ENCODE peak calls at places on chromosomes 6 and 20, in ten cellular contexts. One of them, this sample, is unnamed. For H3K4me1, the result is how much of the 10 kb centered on the place peaks cover.

GRCh38 chr6:99013145-99013544 is 65.4 kb upstream of the FBXL4 start:
- DNase-seq in OCI-LY7: no peak
- DNase-seq in cardiac muscle cell: no peak
- DNase-seq in SJSA1: no peak
- DNase-seq in fibroblast of lung: peak
- DNase-seq in CD8-positive, alpha-beta memory T cell: no peak
- DNase-seq in psoas muscle: no peak
- DNase-seq in heart left ventricle: no peak
- DNase-seq in IMR-90: peak
- DNase-seq in Panc1: no peak
- DNase-seq in this sample: no peak

GRCh38 chr20:48667481-48667880 is 160.3 kb downstream of the PREX1 start:
- DNase-seq in OCI-LY7: no peak
- DNase-seq in cardiac muscle cell: no peak
- DNase-seq in SJSA1: no peak
- DNase-seq in fibroblast of lung: no peak
- DNase-seq in CD8-positive, alpha-beta memory T cell: no peak
- DNase-seq in psoas muscle: no peak
- DNase-seq in heart left ventricle: no peak
- DNase-seq in IMR-90: no peak
- DNase-seq in Panc1: no peak
- DNase-seq in this sample: peak

GRCh38 chr20:40683221-40683893 is 5.7 kb downstream of the MAFB start:
- DNase-seq in OCI-LY7: no peak
- DNase-seq in cardiac muscle cell: peak
- DNase-seq in SJSA1: no peak
- DNase-seq in fibroblast of lung: peak
- DNase-seq in CD8-positive, alpha-beta memory T cell: no peak
- DNase-seq in psoas muscle: peak
- DNase-seq in heart left ventricle: peak
- DNase-seq in IMR-90: no peak
- DNase-seq in Panc1: no peak
- DNase-seq in this sample: no peak

GRCh38 chr6:68638225-68638900 is 3.3 kb downstream of the ADGRB3 start:
- DNase-seq in OCI-LY7: peak
- DNase-seq in cardiac muscle cell: peak
- DNase-seq in SJSA1: no peak
- DNase-seq in fibroblast of lung: peak
- DNase-seq in CD8-positive, alpha-beta memory T cell: no peak
- DNase-seq in psoas muscle: no peak
- DNase-seq in heart left ventricle: no peak
- DNase-seq in IMR-90: peak
- DNase-seq in Panc1: no peak
- DNase-seq in this sample: peak

GRCh38 chr6:103687430-103687829 is 1172.3 kb downstream of the HACE1 start:
- DNase-seq in OCI-LY7: no peak
- DNase-seq in cardiac muscle cell: no peak
- DNase-seq in SJSA1: no peak
- DNase-seq in fibroblast of lung: no peak
- DNase-seq in CD8-positive, alpha-beta memory T cell: no peak
- DNase-seq in psoas muscle: no peak
- DNase-seq in heart left ventricle: no peak
- DNase-seq in IMR-90: no peak
- DNase-seq in Panc1: no peak
- DNase-seq in this sample: no peak

GRCh38 chr6:45746046-45746445 is 269.6 kb downstream of the CLIC5 start:
- DNase-seq in OCI-LY7: no peak
- DNase-seq in cardiac muscle cell: no peak
- DNase-seq in SJSA1: no peak
- DNase-seq in fibroblast of lung: peak
- DNase-seq in CD8-positive, alpha-beta memory T cell: no peak
- DNase-seq in psoas muscle: no peak
- DNase-seq in heart left ventricle: no peak
- DNase-seq in IMR-90: peak
- DNase-seq in Panc1: no peak
- DNase-seq in this sample: no peak

GRCh38 chr6:112050417-112050816 is 3.5 kb upstream of the CCN6 start:
- DNase-seq in OCI-LY7: no peak
- DNase-seq in cardiac muscle cell: no peak
- DNase-seq in SJSA1: no peak
- DNase-seq in fibroblast of lung: no peak
- DNase-seq in CD8-positive, alpha-beta memory T cell: no peak
- DNase-seq in psoas muscle: no peak
- DNase-seq in heart left ventricle: no peak
- DNase-seq in IMR-90: no peak
- DNase-seq in Panc1: no peak
- DNase-seq in this sample: no peak

GRCh38 chr6:64012351-64013060 is 376.9 kb downstream of the PHF3 start:
- DNase-seq in OCI-LY7: no peak
- DNase-seq in cardiac muscle cell: peak
- DNase-seq in SJSA1: no peak
- DNase-seq in fibroblast of lung: peak
- DNase-seq in CD8-positive, alpha-beta memory T cell: no peak
- DNase-seq in psoas muscle: no peak
- DNase-seq in heart left ventricle: no peak
- DNase-seq in IMR-90: peak
- DNase-seq in Panc1: peak
- DNase-seq in this sample: no peak

GRCh38 chr6:165649701-165650137 is 13.3 kb downstream of the PDE10A start:
- DNase-seq in OCI-LY7: no peak
- DNase-seq in cardiac muscle cell: no peak
- DNase-seq in SJSA1: no peak
- DNase-seq in fibroblast of lung: peak
- DNase-seq in CD8-positive, alpha-beta memory T cell: no peak
- DNase-seq in psoas muscle: no peak
- DNase-seq in heart left ventricle: no peak
- DNase-seq in IMR-90: peak
- DNase-seq in Panc1: no peak
- DNase-seq in this sample: no peak

GRCh38 chr6:138654715-138655634 is 118.6 kb upstream of the CCDC28A start:
- DNase-seq in OCI-LY7: no peak
- DNase-seq in cardiac muscle cell: no peak
- DNase-seq in SJSA1: no peak
- DNase-seq in fibroblast of lung: peak
- DNase-seq in CD8-positive, alpha-beta memory T cell: no peak
- DNase-seq in psoas muscle: no peak
- DNase-seq in heart left ventricle: no peak
- DNase-seq in IMR-90: peak
- DNase-seq in Panc1: no peak
- DNase-seq in this sample: peak

GRCh38 chr6:32662099-32662498 is 4.4 kb downstream of the HLA-DQB1 start:
- DNase-seq in OCI-LY7: no peak
- DNase-seq in cardiac muscle cell: no peak
- DNase-seq in SJSA1: no peak
- DNase-seq in fibroblast of lung: no peak
- DNase-seq in CD8-positive, alpha-beta memory T cell: no peak
- DNase-seq in psoas muscle: no peak
- DNase-seq in heart left ventricle: no peak
- DNase-seq in IMR-90: no peak
- DNase-seq in Panc1: no peak
- DNase-seq in this sample: no peak

GRCh38 chr6:72466971-72467566 is 154.8 kb upstream of the KCNQ5 start:
- DNase-seq in OCI-LY7: no peak
- DNase-seq in cardiac muscle cell: no peak
- DNase-seq in SJSA1: no peak
- DNase-seq in fibroblast of lung: peak
- DNase-seq in CD8-positive, alpha-beta memory T cell: no peak
- DNase-seq in psoas muscle: no peak
- DNase-seq in heart left ventricle: no peak
- DNase-seq in IMR-90: no peak
- DNase-seq in Panc1: no peak
- DNase-seq in this sample: no peak
- H3K4me1 ChIP-seq in OCI-LY7: under half
- H3K4me1 ChIP-seq in cardiac muscle cell: under half
- H3K4me1 ChIP-seq in SJSA1: under half
- H3K4me1 ChIP-seq in fibroblast of lung: under half
- H3K4me1 ChIP-seq in CD8-positive, alpha-beta memory T cell: under half
- H3K4me1 ChIP-seq in psoas muscle: under half
- H3K4me1 ChIP-seq in heart left ventricle: under half
- H3K4me1 ChIP-seq in IMR-90: under half
- H3K4me1 ChIP-seq in Panc1: under half
- H3K4me1 ChIP-seq in this sample: under half

DNA sequence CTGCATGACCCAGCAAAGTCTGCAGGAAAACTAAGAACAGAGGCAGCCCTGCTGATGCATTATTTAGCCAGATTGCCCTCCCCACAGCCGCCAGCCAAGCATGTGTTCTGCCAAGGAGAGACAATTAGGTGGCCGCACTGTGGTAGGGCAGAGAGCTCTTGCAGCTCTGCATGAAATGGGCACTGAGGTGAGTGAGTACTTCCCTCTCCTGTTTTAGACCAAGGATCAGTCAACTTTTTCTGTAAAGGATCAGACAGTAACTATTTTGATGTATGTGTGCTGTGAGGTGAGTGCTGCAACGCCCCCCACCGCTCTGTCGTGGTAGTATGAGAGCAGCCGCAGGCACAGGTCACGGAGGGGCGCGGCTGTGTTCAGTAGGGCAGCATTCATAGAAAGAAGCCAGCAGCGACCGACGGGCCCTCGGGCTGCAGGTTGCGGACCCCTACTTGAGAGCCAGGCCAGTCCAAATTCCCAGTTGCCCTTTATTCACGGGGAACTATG is 23.8 kb upstream of the FAM50B start:
- DNase-seq in OCI-LY7: no peak
- DNase-seq in cardiac muscle cell: no peak
- DNase-seq in SJSA1: peak
- DNase-seq in fibroblast of lung: peak
- DNase-seq in CD8-positive, alpha-beta memory T cell: no peak
- DNase-seq in psoas muscle: peak
- DNase-seq in heart left ventricle: peak
- DNase-seq in IMR-90: peak
- DNase-seq in Panc1: no peak
- DNase-seq in this sample: peak
- H3K4me1 ChIP-seq in OCI-LY7: under half
- H3K4me1 ChIP-seq in cardiac muscle cell: under half
- H3K4me1 ChIP-seq in SJSA1: under half
- H3K4me1 ChIP-seq in fibroblast of lung: under half
- H3K4me1 ChIP-seq in CD8-positive, alpha-beta memory T cell: under half
- H3K4me1 ChIP-seq in psoas muscle: under half
- H3K4me1 ChIP-seq in heart left ventricle: under half
- H3K4me1 ChIP-seq in IMR-90: under half
- H3K4me1 ChIP-seq in Panc1: under half
- H3K4me1 ChIP-seq in this sample: under half

GRCh38 chr20:32462900-32463641 is 104.9 kb downstream of the ASXL1 start:
- DNase-seq in OCI-LY7: no peak
- DNase-seq in cardiac muscle cell: no peak
- DNase-seq in SJSA1: no peak
- DNase-seq in fibroblast of lung: no peak
- DNase-seq in CD8-positive, alpha-beta memory T cell: no peak
- DNase-seq in psoas muscle: no peak
- DNase-seq in heart left ventricle: peak
- DNase-seq in IMR-90: no peak
- DNase-seq in Panc1: no peak
- DNase-seq in this sample: no peak
- H3K4me1 ChIP-seq in OCI-LY7: under half
- H3K4me1 ChIP-seq in cardiac muscle cell: under half
- H3K4me1 ChIP-seq in SJSA1: under half
- H3K4me1 ChIP-seq in fibroblast of lung: under half
- H3K4me1 ChIP-seq in CD8-positive, alpha-beta memory T cell: under half
- H3K4me1 ChIP-seq in psoas muscle: under half
- H3K4me1 ChIP-seq in heart left ventricle: under half
- H3K4me1 ChIP-seq in IMR-90: under half
- H3K4me1 ChIP-seq in Panc1: under half
- H3K4me1 ChIP-seq in this sample: under half

DNA sequence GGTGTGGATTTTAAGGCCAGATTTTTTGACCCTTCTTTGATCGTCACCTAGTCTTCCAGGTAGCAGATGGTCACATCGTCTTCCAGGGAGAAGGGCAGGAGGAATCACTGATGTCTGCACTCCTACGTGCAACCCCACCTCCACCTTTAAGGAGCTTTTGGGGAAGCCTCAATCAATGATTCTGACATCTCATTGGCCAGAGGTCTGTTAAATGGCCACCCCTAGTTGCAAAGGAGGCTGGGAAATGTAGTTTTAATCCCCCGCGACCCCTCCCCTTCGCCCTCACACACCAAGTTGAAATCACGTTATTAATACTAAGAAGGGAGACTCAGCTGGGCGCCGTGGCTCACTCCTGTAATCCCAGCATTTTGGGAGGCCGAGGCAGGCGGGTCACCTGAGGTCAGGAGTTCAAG is 151.4 kb downstream of the BCAS1 start:
- DNase-seq in OCI-LY7: peak
- DNase-seq in cardiac muscle cell: peak
- DNase-seq in SJSA1: no peak
- DNase-seq in fibroblast of lung: no peak
- DNase-seq in CD8-positive, alpha-beta memory T cell: no peak
- DNase-seq in psoas muscle: no peak
- DNase-seq in heart left ventricle: no peak
- DNase-seq in IMR-90: no peak
- DNase-seq in Panc1: no peak
- DNase-seq in this sample: no peak
- H3K4me1 ChIP-seq in OCI-LY7: half or more
- H3K4me1 ChIP-seq in cardiac muscle cell: under half
- H3K4me1 ChIP-seq in SJSA1: under half
- H3K4me1 ChIP-seq in fibroblast of lung: under half
- H3K4me1 ChIP-seq in CD8-positive, alpha-beta memory T cell: under half
- H3K4me1 ChIP-seq in psoas muscle: under half
- H3K4me1 ChIP-seq in heart left ventricle: under half
- H3K4me1 ChIP-seq in IMR-90: under half
- H3K4me1 ChIP-seq in Panc1: under half
- H3K4me1 ChIP-seq in this sample: under half

DNA sequence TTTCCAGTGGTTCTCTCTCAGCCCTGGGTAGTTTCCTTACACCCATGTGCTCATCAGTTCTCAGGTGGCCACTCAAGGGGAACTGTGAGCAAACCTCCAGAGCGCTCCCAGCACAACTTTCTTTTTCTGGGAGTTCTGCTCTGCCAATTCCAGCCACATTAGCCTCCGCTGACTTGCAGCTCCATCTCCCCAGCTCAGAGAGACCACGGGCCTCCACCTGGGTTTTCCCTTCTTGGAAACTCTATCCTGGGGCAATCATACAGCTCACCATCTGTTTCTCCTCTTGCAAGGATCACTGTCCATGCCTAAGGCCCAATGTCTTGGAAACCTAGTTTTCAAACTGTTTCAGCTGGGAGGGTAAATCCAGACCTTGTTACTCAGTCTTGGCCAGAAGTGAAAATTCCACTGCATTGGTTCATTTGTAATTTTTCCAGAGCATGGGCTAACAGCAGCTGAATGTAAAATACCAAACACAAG is 129.9 kb downstream of the EYA2 start:
- DNase-seq in OCI-LY7: no peak
- DNase-seq in cardiac muscle cell: no peak
- DNase-seq in SJSA1: no peak
- DNase-seq in fibroblast of lung: no peak
- DNase-seq in CD8-positive, alpha-beta memory T cell: no peak
- DNase-seq in psoas muscle: no peak
- DNase-seq in heart left ventricle: no peak
- DNase-seq in IMR-90: peak
- DNase-seq in Panc1: no peak
- DNase-seq in this sample: no peak
- H3K4me1 ChIP-seq in OCI-LY7: under half
- H3K4me1 ChIP-seq in cardiac muscle cell: under half
- H3K4me1 ChIP-seq in SJSA1: under half
- H3K4me1 ChIP-seq in fibroblast of lung: under half
- H3K4me1 ChIP-seq in CD8-positive, alpha-beta memory T cell: under half
- H3K4me1 ChIP-seq in psoas muscle: under half
- H3K4me1 ChIP-seq in heart left ventricle: under half
- H3K4me1 ChIP-seq in IMR-90: under half
- H3K4me1 ChIP-seq in Panc1: under half
- H3K4me1 ChIP-seq in this sample: under half

GRCh38 chr20:11646359-11646758 is 271.3 kb upstream of the BTBD3 start:
- DNase-seq in OCI-LY7: no peak
- DNase-seq in cardiac muscle cell: no peak
- DNase-seq in SJSA1: no peak
- DNase-seq in fibroblast of lung: no peak
- DNase-seq in CD8-positive, alpha-beta memory T cell: no peak
- DNase-seq in psoas muscle: no peak
- DNase-seq in heart left ventricle: no peak
- DNase-seq in IMR-90: no peak
- DNase-seq in Panc1: no peak
- DNase-seq in this sample: no peak
- H3K4me1 ChIP-seq in OCI-LY7: under half
- H3K4me1 ChIP-seq in cardiac muscle cell: under half
- H3K4me1 ChIP-seq in SJSA1: under half
- H3K4me1 ChIP-seq in fibroblast of lung: under half
- H3K4me1 ChIP-seq in CD8-positive, alpha-beta memory T cell: under half
- H3K4me1 ChIP-seq in psoas muscle: under half
- H3K4me1 ChIP-seq in heart left ventricle: under half
- H3K4me1 ChIP-seq in IMR-90: under half
- H3K4me1 ChIP-seq in Panc1: under half
- H3K4me1 ChIP-seq in this sample: under half